ENCODE peak calls at places on chromosome 19, in nine cellular contexts. One of them, this sample, is unnamed.

GRCh38 chr19:13260883-13261653 is 110.9 kb downstream of the IER2 start:
- DNase-seq in fibroblast of lung: peak; percentile 88
- DNase-seq in T1000: peak; percentile 60
- DNase-seq in NB4: peak; percentile 83
- DNase-seq in activated CD4-positive, alpha-beta T cell treated with anti-CD3 and anti-CD28 coated beads, Interleukin-2, amount 10 ng/mL, durations not matched to agents 7 days and 5 days: peak; percentile 18
- DNase-seq in EL: peak; percentile 87
- DNase-seq in OCI-LY7: no peak
- DNase-seq in NCI-H1092: no peak
- DNase-seq in EH: peak; percentile 89
- DNase-seq in this sample: peak; percentile 71

GRCh38 chr19:4366666-4367335 is 23.4 kb downstream of the MPND start:
- DNase-seq in activated CD4-positive, alpha-beta T cell treated with anti-CD3 and anti-CD28 coated beads, Interleukin-2, amount 10 ng/mL, durations not matched to agents 7 days and 5 days: no peak
- DNase-seq in NB4: no peak
- DNase-seq in T1000: no peak
- DNase-seq in fibroblast of lung: no peak
- DNase-seq in EL: no peak
- DNase-seq in OCI-LY7: no peak
- DNase-seq in EH: no peak
- DNase-seq in NCI-H1092: no peak
- DNase-seq in this sample: no peak

GRCh38 chr19:32498641-32499200 is 82.3 kb upstream of the PDCD5 start:
- DNase-seq in EL: peak; percentile 1
- DNase-seq in NB4: peak; percentile 32
- DNase-seq in fibroblast of lung: no peak
- DNase-seq in activated CD4-positive, alpha-beta T cell treated with anti-CD3 and anti-CD28 coated beads, Interleukin-2, amount 10 ng/mL, durations not matched to agents 7 days and 5 days: no peak
- DNase-seq in OCI-LY7: no peak
- DNase-seq in NCI-H1092: no peak
- DNase-seq in T1000: no peak
- DNase-seq in EH: peak; percentile 6
- DNase-seq in this sample: no peak

GRCh38 chr19:29631450-29631849 is 25.4 kb downstream of the POP4 start:
- DNase-seq in EH: no peak
- DNase-seq in NB4: no peak
- DNase-seq in EL: no peak
- DNase-seq in fibroblast of lung: no peak
- DNase-seq in OCI-LY7: no peak
- DNase-seq in NCI-H1092: no peak
- DNase-seq in activated CD4-positive, alpha-beta T cell treated with anti-CD3 and anti-CD28 coated beads, Interleukin-2, amount 10 ng/mL, durations not matched to agents 7 days and 5 days: no peak
- DNase-seq in T1000: no peak
- DNase-seq in this sample: no peak

GRCh38 chr19:3801412-3802096 is 15.4 kb upstream of the MATK start:
- DNase-seq in EH: peak; percentile 33
- DNase-seq in EL: peak; percentile 12
- DNase-seq in fibroblast of lung: no peak
- DNase-seq in T1000: no peak
- DNase-seq in activated CD4-positive, alpha-beta T cell treated with anti-CD3 and anti-CD28 coated beads, Interleukin-2, amount 10 ng/mL, durations not matched to agents 7 days and 5 days: peak; percentile 76
- DNase-seq in NB4: no peak
- DNase-seq in NCI-H1092: peak; percentile 35
- DNase-seq in OCI-LY7: no peak
- DNase-seq in this sample: no peak

GRCh38 chr19:16896098-16896912 is 7.5 kb downstream of the F2RL3 start:
- DNase-seq in EL: no peak
- DNase-seq in NB4: peak; percentile 47
- DNase-seq in OCI-LY7: no peak
- DNase-seq in T1000: no peak
- DNase-seq in NCI-H1092: no peak
- DNase-seq in activated CD4-positive, alpha-beta T cell treated with anti-CD3 and anti-CD28 coated beads, Interleukin-2, amount 10 ng/mL, durations not matched to agents 7 days and 5 days: no peak
- DNase-seq in EH: no peak
- DNase-seq in fibroblast of lung: no peak
- DNase-seq in this sample: no peak

GRCh38 chr19:43555185-43555770 is 20.0 kb downstream of the XRCC1 start:
- DNase-seq in OCI-LY7: peak; percentile 68
- DNase-seq in activated CD4-positive, alpha-beta T cell treated with anti-CD3 and anti-CD28 coated beads, Interleukin-2, amount 10 ng/mL, durations not matched to agents 7 days and 5 days: peak; percentile 91
- DNase-seq in NB4: peak; percentile 77
- DNase-seq in NCI-H1092: no peak
- DNase-seq in fibroblast of lung: peak; percentile 71
- DNase-seq in T1000: peak; percentile 14
- DNase-seq in EL: peak; percentile 63
- DNase-seq in EH: peak; percentile 73
- DNase-seq in this sample: peak; percentile 30

GRCh38 chr19:39765091-39766076 is 13.3 kb upstream of the LEUTX start:
- DNase-seq in OCI-LY7: peak; percentile 61
- DNase-seq in fibroblast of lung: peak; percentile 53
- DNase-seq in T1000: no peak
- DNase-seq in NB4: peak; percentile 24
- DNase-seq in activated CD4-positive, alpha-beta T cell treated with anti-CD3 and anti-CD28 coated beads, Interleukin-2, amount 10 ng/mL, durations not matched to agents 7 days and 5 days: peak; percentile 48
- DNase-seq in EL: peak; percentile 50
- DNase-seq in EH: peak; percentile 55
- DNase-seq in NCI-H1092: no peak
- DNase-seq in this sample: peak; percentile 26

GRCh38 chr19:29211562-29212416 is 1.2 kb downstream of the UQCRFS1 start:
- DNase-seq in T1000: no peak
- DNase-seq in OCI-LY7: no peak
- DNase-seq in EL: peak; percentile 9
- DNase-seq in fibroblast of lung: peak; percentile 19
- DNase-seq in NB4: peak; percentile 14
- DNase-seq in EH: peak; percentile 19
- DNase-seq in activated CD4-positive, alpha-beta T cell treated with anti-CD3 and anti-CD28 coated beads, Interleukin-2, amount 10 ng/mL, durations not matched to agents 7 days and 5 days: peak; percentile 22
- DNase-seq in NCI-H1092: no peak
- DNase-seq in this sample: no peak

GRCh38 chr19:49564616-49565045 is 15.7 kb downstream of the NOSIP start:
- DNase-seq in fibroblast of lung: no peak
- DNase-seq in NB4: no peak
- DNase-seq in EL: no peak
- DNase-seq in NCI-H1092: no peak
- DNase-seq in EH: no peak
- DNase-seq in T1000: no peak
- DNase-seq in OCI-LY7: no peak
- DNase-seq in activated CD4-positive, alpha-beta T cell treated with anti-CD3 and anti-CD28 coated beads, Interleukin-2, amount 10 ng/mL, durations not matched to agents 7 days and 5 days: peak; percentile 25
- DNase-seq in this sample: no peak

GRCh38 chr19:8097681-8098567 is 45.4 kb downstream of the CCL25 start:
- DNase-seq in T1000: no peak
- DNase-seq in EL: no peak
- DNase-seq in NCI-H1092: no peak
- DNase-seq in EH: no peak
- DNase-seq in fibroblast of lung: no peak
- DNase-seq in activated CD4-positive, alpha-beta T cell treated with anti-CD3 and anti-CD28 coated beads, Interleukin-2, amount 10 ng/mL, durations not matched to agents 7 days and 5 days: no peak
- DNase-seq in OCI-LY7: no peak
- DNase-seq in NB4: no peak
- DNase-seq in this sample: no peak

GRCh38 chr19:579111-579841 is 6.9 kb downstream of the BSG start:
- DNase-seq in OCI-LY7: no peak
- DNase-seq in activated CD4-positive, alpha-beta T cell treated with anti-CD3 and anti-CD28 coated beads, Interleukin-2, amount 10 ng/mL, durations not matched to agents 7 days and 5 days: no peak
- DNase-seq in fibroblast of lung: no peak
- DNase-seq in EH: no peak
- DNase-seq in NCI-H1092: no peak
- DNase-seq in EL: no peak
- DNase-seq in T1000: no peak
- DNase-seq in NB4: no peak
- DNase-seq in this sample: no peak

GRCh38 chr19:584240-585001 is 5.3 kb upstream of the HCN2 start:
- DNase-seq in EL: peak; percentile 48
- DNase-seq in OCI-LY7: peak; percentile 65
- DNase-seq in T1000: no peak
- DNase-seq in NB4: peak; percentile 64
- DNase-seq in fibroblast of lung: peak; percentile 39
- DNase-seq in EH: peak; percentile 49
- DNase-seq in NCI-H1092: no peak
- DNase-seq in activated CD4-positive, alpha-beta T cell treated with anti-CD3 and anti-CD28 coated beads, Interleukin-2, amount 10 ng/mL, durations not matched to agents 7 days and 5 days: peak; percentile 61
- DNase-seq in this sample: no peak

GRCh38 chr19:45294291-45295029 is 28.2 kb downstream of the CKM start:
- DNase-seq in fibroblast of lung: peak; percentile 32
- DNase-seq in EL: no peak
- DNase-seq in NB4: no peak
- DNase-seq in NCI-H1092: no peak
- DNase-seq in OCI-LY7: no peak
- DNase-seq in EH: no peak
- DNase-seq in T1000: no peak
- DNase-seq in activated CD4-positive, alpha-beta T cell treated with anti-CD3 and anti-CD28 coated beads, Interleukin-2, amount 10 ng/mL, durations not matched to agents 7 days and 5 days: no peak
- DNase-seq in this sample: no peak

GRCh38 chr19:31499826-31500539 is 150.7 kb upstream of the TSHZ3 start:
- DNase-seq in activated CD4-positive, alpha-beta T cell treated with anti-CD3 and anti-CD28 coated beads, Interleukin-2, amount 10 ng/mL, durations not matched to agents 7 days and 5 days: no peak
- DNase-seq in EH: no peak
- DNase-seq in T1000: no peak
- DNase-seq in NCI-H1092: no peak
- DNase-seq in EL: no peak
- DNase-seq in fibroblast of lung: no peak
- DNase-seq in OCI-LY7: no peak
- DNase-seq in NB4: no peak
- DNase-seq in this sample: no peak

GRCh38 chr19:12769689-12770088 is 5.7 kb downstream of the HOOK2 start:
- DNase-seq in T1000: no peak
- DNase-seq in fibroblast of lung: no peak
- DNase-seq in NCI-H1092: peak; percentile 52
- DNase-seq in EH: no peak
- DNase-seq in EL: no peak
- DNase-seq in NB4: no peak
- DNase-seq in activated CD4-positive, alpha-beta T cell treated with anti-CD3 and anti-CD28 coated beads, Interleukin-2, amount 10 ng/mL, durations not matched to agents 7 days and 5 days: peak; percentile 67
- DNase-seq in OCI-LY7: no peak
- DNase-seq in this sample: no peak

GRCh38 chr19:29016353-29016752 is 196.6 kb downstream of the UQCRFS1 start:
- DNase-seq in OCI-LY7: no peak
- DNase-seq in fibroblast of lung: no peak
- DNase-seq in EL: no peak
- DNase-seq in NCI-H1092: no peak
- DNase-seq in EH: no peak
- DNase-seq in T1000: no peak
- DNase-seq in activated CD4-positive, alpha-beta T cell treated with anti-CD3 and anti-CD28 coated beads, Interleukin-2, amount 10 ng/mL, durations not matched to agents 7 days and 5 days: no peak
- DNase-seq in NB4: no peak
- DNase-seq in this sample: no peak

GRCh38 chr19:46728693-46729339 is 11.9 kb upstream of the PRKD2 start:
- DNase-seq in fibroblast of lung: peak; percentile 55
- DNase-seq in OCI-LY7: peak; percentile 78
- DNase-seq in activated CD4-positive, alpha-beta T cell treated with anti-CD3 and anti-CD28 coated beads, Interleukin-2, amount 10 ng/mL, durations not matched to agents 7 days and 5 days: peak; percentile 84
- DNase-seq in T1000: peak; percentile 29
- DNase-seq in EL: peak; percentile 55
- DNase-seq in NB4: peak; percentile 88
- DNase-seq in EH: peak; percentile 61
- DNase-seq in NCI-H1092: no peak
- DNase-seq in this sample: no peak

GRCh38 chr19:12695997-12696365 is 450 bp downstream of the FBXW9 start:
- DNase-seq in activated CD4-positive, alpha-beta T cell treated with anti-CD3 and anti-CD28 coated beads, Interleukin-2, amount 10 ng/mL, durations not matched to agents 7 days and 5 days: peak; percentile 26
- DNase-seq in fibroblast of lung: no peak
- DNase-seq in NCI-H1092: no peak
- DNase-seq in EL: no peak
- DNase-seq in T1000: no peak
- DNase-seq in EH: no peak
- DNase-seq in OCI-LY7: peak; percentile 18
- DNase-seq in NB4: no peak
- DNase-seq in this sample: no peak

This sample was measured in HS-27A.